ENCODE peak calls at places on chromosomes 2 and 18, in seven cellular contexts. S is MM.1S, Q is ovary, U is cardiac fibroblast, G is fibroblast of the aortic adventitia, P is HCT116, N is heart left ventricle. Z is an unnamed sample.

GRCh38 chr2:175823291-175824073 is 178.6 kb downstream of the LNPK start:
- DNase-seq in S (no peak), Q (no peak), U (no peak), G (no peak), P (no peak), N (no peak), Z (no peak)

GRCh38 chr2:38505779-38506178 is 96.9 kb downstream of the HNRNPLL start:
- DNase-seq in S (no peak), Q (peak), U (peak), G (peak), P (no peak), N (no peak), Z (no peak)

GRCh38 chr18:49183921-49184320 is 233.2 kb upstream of the SMAD7 start:
- DNase-seq in S (no peak), Q (no peak), U (peak), G (peak), P (no peak), N (no peak), Z (no peak)

GRCh38 chr2:133523406-133523805 is 44.9 kb downstream of the NCKAP5 start:
- DNase-seq in S (no peak), Q (no peak), U (no peak), G (no peak), P (no peak), N (no peak), Z (no peak)

GRCh38 chr18:75811156-75811555 is 383.7 kb upstream of the SMIM21 start:
- DNase-seq in S (peak), Q (no peak), U (no peak), G (no peak), P (no peak), N (no peak), Z (no peak)

GRCh38 chr2:174236429-174236828 is 11.9 kb downstream of the OLA1 start:
- DNase-seq in S (no peak), Q (no peak), U (no peak), G (no peak), P (no peak), N (no peak), Z (no peak)

GRCh38 chr2:105919826-105920225 is 175.1 kb downstream of the NCK2 start:
- DNase-seq in S (no peak), Q (no peak), U (peak), G (peak), P (peak), N (no peak), Z (no peak)

GRCh38 chr2:236047886-236048540 is 120.2 kb downstream of the GBX2 start:
- DNase-seq in S (no peak), Q (no peak), U (no peak), G (no peak), P (no peak), N (no peak), Z (no peak)

GRCh38 chr2:164126960-164127359 is 391.2 kb upstream of the FIGN start:
- DNase-seq in S (peak), Q (no peak), U (peak), G (peak), P (no peak), N (no peak), Z (no peak)

GRCh38 chr18:12656671-12657047 is 1.2 kb downstream of the SPIRE1 start:
- DNase-seq in S (no peak), Q (no peak), U (peak), G (peak), P (no peak), N (no peak), Z (no peak)

DNA sequence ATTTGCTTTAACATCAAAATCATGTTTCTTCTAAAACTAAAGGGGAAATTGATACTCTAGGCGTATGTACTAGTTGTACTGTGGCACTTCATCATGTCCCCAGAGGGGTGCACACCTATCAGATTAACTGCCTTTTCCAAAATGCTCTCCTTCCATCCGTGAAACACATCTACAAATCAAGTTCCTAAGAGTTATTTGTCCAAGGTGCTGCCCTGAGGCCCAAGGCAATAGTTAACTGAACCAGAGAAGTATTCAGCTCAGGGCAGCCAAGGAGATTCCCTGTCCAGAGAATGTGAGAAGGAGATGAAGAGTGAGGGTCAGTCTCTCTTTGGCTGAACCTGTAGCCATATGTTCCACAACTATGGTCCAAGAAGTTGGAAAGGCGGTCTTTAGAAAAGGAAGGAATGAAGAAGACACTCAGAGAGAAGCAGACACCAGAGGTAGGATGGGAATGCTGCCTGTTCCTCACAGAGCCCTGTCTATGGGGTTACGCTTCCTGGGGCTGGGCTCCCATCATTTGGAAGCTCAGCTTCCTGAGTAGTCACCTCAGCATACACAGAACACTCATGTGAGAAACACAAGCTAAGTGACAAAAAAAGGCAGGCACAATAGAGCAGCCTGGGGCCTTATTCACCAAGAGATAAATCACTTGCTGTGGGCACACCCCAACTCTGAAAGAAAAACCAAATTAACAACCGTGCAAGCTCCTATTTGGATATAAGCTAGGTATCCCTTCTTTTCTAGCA is 55.6 kb downstream of the ANKRD44 start:
- DNase-seq in S (no peak), Q (no peak), U (no peak), G (no peak), P (no peak), N (no peak), Z (no peak)
- H3K4me3 ChIP-seq in S (peak), Q (no peak), U (no peak), G (no peak), P (no peak), N (no peak), Z (no peak)

GRCh38 chr18:76823166-76823539 is 796 bp downstream of the ZNF236 start:
- DNase-seq in S (no peak), Q (peak), U (no peak), G (no peak), P (no peak), N (peak), Z (no peak)

GRCh38 chr18:76823574-76823973 is 1.2 kb downstream of the ZNF236 start:
- DNase-seq in S (no peak), Q (peak), U (no peak), G (no peak), P (no peak), N (no peak), Z (no peak)

GRCh38 chr18:76824754-76825153 is 2.4 kb downstream of the ZNF236 start:
- DNase-seq in S (no peak), Q (no peak), U (no peak), G (no peak), P (no peak), N (no peak), Z (no peak)

GRCh38 chr18:76822510-76823165 is at the start of gene ZNF236:
- DNase-seq in S (peak), Q (peak), U (peak), G (peak), P (no peak), N (peak), Z (peak)

GRCh38 chr18:76824136-76824676 is 1.8 kb downstream of the ZNF236 start:
- DNase-seq in S (no peak), Q (no peak), U (no peak), G (no peak), P (no peak), N (no peak), Z (no peak)
- H3K4me3 ChIP-seq in S (no peak), Q (no peak), U (no peak), G (peak), P (peak), N (peak), Z (no peak)

DNA sequence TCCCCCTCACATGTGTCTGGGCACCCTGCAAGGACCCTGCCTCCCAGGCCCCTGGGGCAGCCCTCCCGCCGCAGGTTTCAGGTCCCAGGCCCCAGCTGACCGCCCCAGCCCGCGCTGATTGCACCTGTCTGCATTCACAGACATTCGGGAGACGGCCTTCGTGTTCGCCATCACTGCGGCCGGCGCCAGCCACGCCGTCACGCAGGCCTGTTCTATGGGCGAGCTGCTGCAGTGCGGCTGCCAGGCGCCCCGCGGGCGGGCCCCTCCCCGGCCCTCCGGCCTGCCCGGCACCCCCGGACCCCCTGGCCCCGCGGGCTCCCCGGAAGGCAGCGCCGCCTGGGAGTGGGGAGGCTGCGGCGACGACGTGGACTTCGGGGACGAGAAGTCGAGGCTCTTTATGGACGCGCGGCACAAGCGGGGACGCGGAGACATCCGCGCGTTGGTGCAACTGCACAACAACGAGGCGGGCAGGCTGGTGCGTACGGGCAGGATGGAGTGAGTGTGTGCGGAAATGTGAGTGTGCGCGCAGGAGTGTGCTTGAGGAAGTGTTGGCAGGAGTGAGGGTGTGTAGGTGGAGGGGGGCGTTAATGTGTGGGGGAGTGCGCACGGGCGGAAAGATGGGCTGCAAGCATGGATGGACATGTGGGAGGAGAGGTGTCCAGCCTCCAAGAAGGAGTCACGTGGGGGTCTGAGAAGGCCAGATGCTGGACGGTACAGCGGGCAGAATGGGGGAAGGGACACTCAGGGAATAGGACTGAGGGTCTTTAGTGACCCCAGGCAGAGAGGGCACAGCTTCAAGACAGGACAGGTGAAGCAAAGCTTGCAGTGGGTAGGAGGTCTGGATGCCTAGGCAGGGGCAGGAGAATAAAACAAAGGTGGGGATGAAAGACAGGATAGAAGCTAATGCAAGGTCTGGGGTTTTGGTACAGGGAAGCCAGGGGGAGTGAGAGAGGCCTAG is 9.0 kb upstream of the WNT10A start:
- DNase-seq in S (no peak), Q (no peak), U (no peak), G (no peak), P (no peak), N (no peak), Z (no peak)
- H3K4me3 ChIP-seq in S (no peak), Q (no peak), U (no peak), G (no peak), P (no peak), N (peak), Z (no peak)

GRCh38 chr2:68653538-68653982 is 10.2 kb downstream of the PROKR1 start:
- DNase-seq in S (no peak), Q (peak), U (peak), G (peak), P (no peak), N (no peak), Z (peak)
- H3K4me3 ChIP-seq in S (no peak), Q (no peak), U (no peak), G (no peak), P (no peak), N (no peak), Z (no peak)

DNA sequence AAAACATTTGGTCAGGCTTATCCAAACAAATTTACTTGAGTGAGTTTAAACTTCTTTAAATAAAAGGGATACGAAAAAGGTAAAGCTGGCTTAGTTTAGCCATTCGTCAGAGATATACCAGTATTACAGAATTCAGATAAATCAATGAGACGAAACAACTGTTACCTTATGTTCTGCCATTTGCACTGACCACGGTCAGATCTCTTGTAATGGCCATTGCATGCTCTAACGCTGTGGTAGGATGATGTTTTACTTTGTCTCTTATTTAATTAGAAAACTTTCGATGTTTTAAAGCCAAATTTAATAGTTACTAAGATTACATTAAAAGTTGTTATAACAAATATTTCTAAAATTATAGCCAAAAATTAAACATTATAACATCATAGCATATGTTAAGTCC is 1.5 kb downstream of the C18orf54 start:
- DNase-seq in S (no peak), Q (no peak), U (peak), G (peak), P (no peak), N (no peak), Z (no peak)
- H3K4me3 ChIP-seq in S (peak), Q (peak), U (peak), G (peak), P (peak), N (peak), Z (no peak)

GRCh38 chr2:189382668-189383067 is 58.6 kb upstream of the WDR75 start:
- DNase-seq in S (no peak), Q (no peak), U (no peak), G (no peak), P (no peak), N (no peak), Z (no peak)
- H3K4me3 ChIP-seq in S (no peak), Q (no peak), U (no peak), G (no peak), P (no peak), N (no peak), Z (no peak)

DNA sequence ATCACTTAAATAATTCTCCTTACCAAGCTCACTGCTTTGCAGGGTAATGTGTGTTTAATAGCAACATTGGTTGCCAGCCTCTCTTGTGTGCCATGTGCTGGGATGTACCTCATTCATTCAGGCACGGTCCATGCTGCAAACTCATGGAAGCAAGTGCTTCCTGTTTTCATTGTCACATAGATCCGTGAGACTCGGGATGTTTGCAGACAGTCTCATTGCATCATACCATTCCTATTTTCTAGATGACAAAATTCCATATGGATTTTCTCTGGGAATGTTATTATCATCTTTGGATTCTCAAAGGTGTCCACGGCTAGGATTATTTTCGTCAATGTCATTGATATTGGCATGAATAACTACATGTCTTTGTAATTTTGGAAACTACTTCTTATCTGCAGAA is 60.0 kb upstream of the HDAC4 start:
- DNase-seq in S (no peak), Q (no peak), U (no peak), G (no peak), P (no peak), N (no peak), Z (no peak)
- H3K4me3 ChIP-seq in S (no peak), Q (no peak), U (no peak), G (no peak), P (no peak), N (no peak), Z (no peak)

GRCh38 chr2:168802825-168803726 is 639 bp downstream of the NOSTRIN start:
- DNase-seq in S (no peak), Q (no peak), U (no peak), G (no peak), P (no peak), N (no peak), Z (no peak)
- H3K4me3 ChIP-seq in S (no peak), Q (peak), U (no peak), G (no peak), P (peak), N (peak), Z (no peak)

DNA sequence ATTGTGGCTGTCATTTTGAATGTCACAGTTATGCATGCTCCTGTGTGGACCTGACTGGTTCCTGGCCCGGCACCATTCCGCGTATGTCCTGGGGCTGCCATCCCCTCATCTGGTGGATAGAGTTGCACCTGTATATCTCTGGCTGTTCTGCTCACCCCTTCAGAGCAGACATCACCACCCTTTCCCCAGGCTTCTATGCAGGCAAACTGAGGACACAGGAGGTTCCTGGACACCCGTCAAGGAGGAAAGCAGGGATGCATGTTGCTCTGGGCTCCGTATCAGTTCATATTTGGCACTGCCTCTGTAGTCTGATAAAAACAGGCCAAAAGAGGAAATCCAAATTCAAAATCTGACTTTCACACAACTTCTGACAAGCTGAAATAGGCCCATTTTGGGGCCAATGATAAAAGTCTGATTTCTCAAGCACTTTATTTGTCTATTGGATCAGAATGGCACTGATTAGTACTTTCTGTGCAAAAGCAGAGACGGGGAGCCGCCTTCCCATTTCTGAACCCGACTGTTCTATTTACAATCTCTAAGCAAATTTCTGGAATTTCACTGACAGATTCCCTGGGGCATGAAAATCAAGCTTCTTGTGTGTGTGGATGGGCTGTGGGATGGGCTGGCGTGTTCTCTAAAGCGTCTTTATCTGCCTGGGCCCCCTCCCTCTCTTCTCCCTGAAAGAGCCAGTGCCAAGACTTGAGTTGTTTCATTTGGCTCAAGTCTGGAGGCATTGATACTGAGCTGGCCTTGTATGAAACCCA is 96.9 kb downstream of the SETBP1 start:
- DNase-seq in S (no peak), Q (peak), U (no peak), G (peak), P (no peak), N (no peak), Z (no peak)
- H3K4me3 ChIP-seq in S (no peak), Q (no peak), U (no peak), G (no peak), P (no peak), N (no peak), Z (no peak)

DNA sequence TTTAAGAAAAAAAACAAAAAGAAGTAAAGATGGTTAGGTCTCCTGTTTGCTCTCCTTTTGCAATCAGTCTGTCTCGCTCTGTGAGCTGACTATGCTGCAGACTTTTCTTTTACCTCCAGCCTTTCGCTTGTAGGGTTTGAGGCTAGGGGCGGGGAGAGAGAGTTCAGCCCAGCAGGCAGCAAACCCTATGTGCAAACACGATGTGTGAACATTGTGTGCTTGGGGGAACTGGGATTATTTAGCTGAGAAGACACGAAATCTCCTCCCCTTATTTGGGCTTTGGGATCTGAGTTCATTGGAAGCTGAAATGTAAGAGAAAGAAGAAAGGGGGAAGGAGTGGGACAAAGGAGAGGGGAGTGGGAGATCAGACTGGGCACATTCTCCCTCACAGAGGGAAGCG is 189.5 kb upstream of the TNP1 start:
- DNase-seq in S (no peak), Q (no peak), U (no peak), G (no peak), P (no peak), N (no peak), Z (no peak)
- H3K4me3 ChIP-seq in S (no peak), Q (no peak), U (no peak), G (no peak), P (no peak), N (no peak), Z (no peak)